ENCODE peak calls at places on chromosomes 3 and 15, in ten cellular contexts. M is H9; N is HCT116; Y is neural progenitor cell; R is tibial nerve; I is CD4-positive, alpha-beta memory T cell; T is GM23338; O is uterus; U is left ventricle myocardium inferior; J is PC-9. C is an unnamed sample.

GRCh38 chr3:144142151-144142855 is 170.7 kb downstream of the DIPK2A start:
- DNase-seq in M (no peak), N (no peak), Y (no peak), R (no peak), I (no peak), T (no peak), O (no peak), U (no peak), J (no peak), C (no peak)

GRCh38 chr15:56028430-56028829 is 35.0 kb upstream of the NEDD4 start:
- DNase-seq in M (no peak), N (no peak), Y (no peak), R (no peak), I (no peak), T (no peak), O (no peak), U (no peak), J (peak; percentile 47), C (no peak)

GRCh38 chr3:124078978-124079911 is 87.3 kb upstream of the ROPN1 start:
- DNase-seq in M (no peak), N (peak; percentile 22), Y (peak; percentile 75), R (peak; percentile 45), I (no peak), T (peak; percentile 79), O (no peak), U (no peak), J (no peak), C (no peak)

GRCh38 chr3:47781326-47781684 is 388 bp downstream of the SMARCC1 start:
- DNase-seq in M (peak; percentile 45), N (no peak), Y (peak; percentile 82), R (peak; percentile 35), I (peak; percentile 65), T (peak; percentile 70), O (peak; percentile 53), U (peak; percentile 70), J (no peak), C (peak; percentile 81)

GRCh38 chr3:8802256-8802655 is 32.8 kb upstream of the OXTR start:
- DNase-seq in M (no peak), N (no peak), Y (no peak), R (no peak), I (no peak), T (no peak), O (no peak), U (no peak), J (no peak), C (no peak)

GRCh38 chr15:40857601-40858351 is 13.9 kb downstream of the SPINT1 start:
- DNase-seq in M (peak; percentile 87), N (no peak), Y (peak; percentile 72), R (peak; percentile 69), I (peak; percentile 73), T (peak; percentile 87), O (peak; percentile 57), U (peak; percentile 63), J (peak; percentile 85), C (peak; percentile 43)

GRCh38 chr3:79018671-79019136 is 749.1 kb downstream of the ROBO1 start:
- DNase-seq in M (peak; percentile 59), N (no peak), Y (peak; percentile 77), R (peak; percentile 23), I (no peak), T (peak; percentile 77), O (peak; percentile 33), U (peak; percentile 56), J (peak; percentile 40), C (peak; percentile 59)

GRCh38 chr3:134576426-134576825 is 74.4 kb downstream of the KY start:
- DNase-seq in M (no peak), N (no peak), Y (no peak), R (no peak), I (no peak), T (no peak), O (no peak), U (no peak), J (no peak), C (no peak)

GRCh38 chr3:15542641-15543040 is 21.1 kb upstream of the COLQ start:
- DNase-seq in M (no peak), N (no peak), Y (no peak), R (no peak), I (no peak), T (no peak), O (no peak), U (no peak), J (no peak), C (no peak)

GRCh38 chr3:25325229-25325628 is 102.8 kb upstream of the RARB start:
- DNase-seq in M (no peak), N (no peak), Y (no peak), R (no peak), I (no peak), T (no peak), O (no peak), U (no peak), J (no peak), C (no peak)

GRCh38 chr3:14534379-14535191 is 5.6 kb downstream of the GRIP2 start:
- DNase-seq in M (peak; percentile 85), N (no peak), Y (peak; percentile 59), R (no peak), I (no peak), T (peak; percentile 76), O (no peak), U (no peak), J (no peak), C (no peak)

GRCh38 chr3:115099115-115099884 is 47.8 kb downstream of the ZBTB20 start:
- DNase-seq in M (no peak), N (no peak), Y (no peak), R (no peak), I (no peak), T (no peak), O (no peak), U (no peak), J (no peak), C (no peak)

GRCh38 chr15:48477795-48478360 is 146.6 kb downstream of the DUT start:
- DNase-seq in M (no peak), N (no peak), Y (no peak), R (no peak), I (no peak), T (no peak), O (no peak), U (no peak), J (no peak), C (no peak)

GRCh38 chr3:194404365-194405140 is 5.5 kb upstream of the GP5 start:
- DNase-seq in M (no peak), N (peak; percentile 49), Y (peak; percentile 55), R (peak; percentile 73), I (peak; percentile 42), T (peak; percentile 62), O (no peak), U (no peak), J (peak; percentile 56), C (no peak)

GRCh38 chr15:22839046-22839705 is 710 bp downstream of the NIPA2 start:
- DNase-seq in M (no peak), N (no peak), Y (no peak), R (no peak), I (no peak), T (no peak), O (no peak), U (no peak), J (no peak), C (no peak)

GRCh38 chr15:39608185-39608584 is 27.3 kb downstream of the THBS1 start:
- DNase-seq in M (no peak), N (no peak), Y (no peak), R (no peak), I (no peak), T (no peak), O (no peak), U (no peak), J (no peak), C (no peak)
- H3K27me3 ChIP-seq in M (no peaks in the 10 kb centered on the region), N (no peaks in the 10 kb centered on the region), Y (no peaks in the 10 kb centered on the region), R (no peaks in the 10 kb centered on the region), I (no peaks in the 10 kb centered on the region), T (no peaks in the 10 kb centered on the region), O (no peaks in the 10 kb centered on the region), U (no peaks in the 10 kb centered on the region), J (no peaks in the 10 kb centered on the region), C (no peaks in the 10 kb centered on the region)

DNA sequence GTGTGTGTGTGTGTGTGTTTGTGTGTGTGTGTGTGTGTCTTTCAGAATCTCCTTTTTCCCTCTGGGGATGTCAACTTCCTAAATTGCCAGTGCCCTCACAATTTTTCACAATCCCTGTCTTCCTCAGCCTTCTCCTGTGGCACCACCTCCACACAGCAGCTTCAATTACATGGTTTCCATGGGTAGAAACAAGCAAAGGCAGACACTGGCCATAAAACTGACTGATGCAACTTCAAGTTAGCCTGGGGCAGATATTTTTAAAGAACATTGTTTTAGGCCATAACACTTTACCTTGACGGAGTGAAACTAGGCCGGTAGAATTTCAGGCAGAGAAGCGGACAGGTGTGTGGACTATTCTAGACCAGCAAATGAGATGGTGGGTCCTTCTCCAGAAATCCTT is 405.8 kb upstream of the SUCLG2 start:
- DNase-seq in M (no peak), N (no peak), Y (no peak), R (no peak), I (no peak), T (no peak), O (no peak), U (no peak), J (no peak), C (no peak)
- H3K4me1 ChIP-seq in M (no peaks in the 10 kb centered on the region), N (no peaks in the 10 kb centered on the region), Y (no peaks in the 10 kb centered on the region), R (no peaks in the 10 kb centered on the region), I (peaks cover 60% of the 10 kb centered on the region), T (no peaks in the 10 kb centered on the region), O (no peaks in the 10 kb centered on the region), U (no peaks in the 10 kb centered on the region), J (no peaks in the 10 kb centered on the region), C (no peaks in the 10 kb centered on the region)

GRCh38 chr3:122955916-122956684 is 71.5 kb downstream of the SEMA5B start:
- DNase-seq in M (no peak), N (no peak), Y (no peak), R (no peak), I (no peak), T (no peak), O (no peak), U (no peak), J (no peak), C (no peak)
- H3K27me3 ChIP-seq in M (no peaks in the 10 kb centered on the region), N (peaks cover 4% of the 10 kb centered on the region), Y (no peaks in the 10 kb centered on the region), R (no peaks in the 10 kb centered on the region), I (no peaks in the 10 kb centered on the region), T (no peaks in the 10 kb centered on the region), O (no peaks in the 10 kb centered on the region), U (no peaks in the 10 kb centered on the region), J (no peaks in the 10 kb centered on the region), C (no peaks in the 10 kb centered on the region)

GRCh38 chr3:53815067-53815466 is 31.2 kb downstream of the CHDH start:
- DNase-seq in M (no peak), N (no peak), Y (no peak), R (no peak), I (no peak), T (no peak), O (no peak), U (no peak), J (no peak), C (no peak)

GRCh38 chr3:53812434-53812833 is 33.8 kb downstream of the CHDH start:
- DNase-seq in M (no peak), N (no peak), Y (peak; percentile 32), R (no peak), I (no peak), T (peak; percentile 63), O (no peak), U (no peak), J (no peak), C (no peak)

GRCh38 chr3:53815651-53816050 is 30.6 kb downstream of the CHDH start:
- DNase-seq in M (no peak), N (no peak), Y (no peak), R (no peak), I (no peak), T (no peak), O (no peak), U (no peak), J (no peak), C (no peak)

GRCh38 chr3:53813229-53813628 is 33.0 kb downstream of the CHDH start:
- DNase-seq in M (no peak), N (no peak), Y (no peak), R (no peak), I (no peak), T (no peak), O (no peak), U (no peak), J (no peak), C (peak; percentile 39)

GRCh38 chr3:53813876-53814275 is 32.3 kb downstream of the CHDH start:
- DNase-seq in M (peak; percentile 21), N (no peak), Y (no peak), R (no peak), I (no peak), T (no peak), O (no peak), U (no peak), J (no peak), C (peak; percentile 5)
- H3K4me1 ChIP-seq in M (no peaks in the 10 kb centered on the region), N (no peaks in the 10 kb centered on the region), Y (no peaks in the 10 kb centered on the region), R (no peaks in the 10 kb centered on the region), I (no peaks in the 10 kb centered on the region), T (no peaks in the 10 kb centered on the region), O (no peaks in the 10 kb centered on the region), U (no peaks in the 10 kb centered on the region), J (no peaks in the 10 kb centered on the region), C (no peaks in the 10 kb centered on the region)